ENCODE peak calls at places on chromosomes 4 and X, in six cellular contexts. N is HCT116, E is GM12878, B is K562, Q is HepG2, J is H1. T is an unnamed sample.

GRCh38 chr4:2075987-2076907 is 17.1 kb downstream of the NAT8L start:
- DNase-seq in N (no peak), E (no peak), B (no peak), Q (peak; percentile 48), J (no peak), T (no peak)

GRCh38 chr4:130563185-130563890 is 1467.4 kb downstream of the C4orf33 start:
- DNase-seq in N (peak; percentile 66), E (no peak), B (no peak), Q (peak; percentile 8), J (peak; percentile 57), T (peak; percentile 34)

GRCh38 chr4:185811509-185812364 is at the start of gene SORBS2:
- DNase-seq in N (no peak), E (peak; percentile 56), B (no peak), Q (peak; percentile 81), J (no peak), T (peak; percentile 78)

GRCh38 chrX:10773318-10773717 is 152.9 kb upstream of the MID1 start:
- DNase-seq in N (no peak), E (no peak), B (no peak), Q (no peak), J (no peak), T (peak; percentile 11)

GRCh38 chrX:128699716-128700285 is 647.6 kb upstream of the ACTRT1 start:
- DNase-seq in N (no peak), E (no peak), B (no peak), Q (no peak), J (no peak), T (no peak)

GRCh38 chrX:133989491-133989890 is 4.1 kb upstream of the GPC3 start:
- DNase-seq in N (no peak), E (no peak), B (no peak), Q (peak; percentile 42), J (no peak), T (no peak)

GRCh38 chr4:108113229-108113628 is 55.5 kb downstream of the LEF1 start:
- DNase-seq in N (no peak), E (no peak), B (no peak), Q (no peak), J (no peak), T (no peak)

GRCh38 chr4:73309211-73309610 is 50.6 kb upstream of the ANKRD17 start:
- DNase-seq in N (no peak), E (no peak), B (no peak), Q (no peak), J (no peak), T (no peak)

GRCh38 chrX:69020316-69020715 is 144.9 kb downstream of the PJA1 start:
- DNase-seq in N (no peak), E (no peak), B (no peak), Q (no peak), J (no peak), T (no peak)

GRCh38 chr4:15244354-15244753 is 183.5 kb upstream of the C1QTNF7 start:
- DNase-seq in N (no peak), E (no peak), B (no peak), Q (no peak), J (no peak), T (no peak)

GRCh38 chr4:185283723-185284122 is 74.3 kb downstream of the SNX25 start:
- DNase-seq in N (no peak), E (no peak), B (no peak), Q (no peak), J (no peak), T (no peak)

GRCh38 chr4:139144911-139145551 is 32.0 kb downstream of the ELF2 start:
- DNase-seq in N (no peak), E (no peak), B (no peak), Q (no peak), J (no peak), T (no peak)

GRCh38 chr4:62457356-62457755 is 1257.2 kb downstream of the ADGRL3 start:
- DNase-seq in N (no peak), E (no peak), B (no peak), Q (no peak), J (no peak), T (no peak)

GRCh38 chr4:1502501-1502886 is 96.3 kb upstream of the NKX1-1 start:
- DNase-seq in N (no peak), E (no peak), B (no peak), Q (no peak), J (no peak), T (no peak)

GRCh38 chr4:174222266-174222872 is 61.1 kb downstream of the FBXO8 start:
- DNase-seq in N (peak; percentile 13), E (no peak), B (no peak), Q (peak; percentile 16), J (no peak), T (no peak)

GRCh38 chrX:101191217-101191750 is 28.3 kb upstream of the DRP2 start:
- DNase-seq in N (no peak), E (no peak), B (peak; percentile 68), Q (no peak), J (peak; percentile 15), T (peak; percentile 14)

GRCh38 chr4:65911720-65912119 is 241.4 kb upstream of the EPHA5 start:
- DNase-seq in N (no peak), E (no peak), B (no peak), Q (no peak), J (no peak), T (no peak)

GRCh38 chr4:7420661-7421040 is 14.1 kb downstream of the PSAPL1 start:
- DNase-seq in N (no peak), E (no peak), B (no peak), Q (no peak), J (no peak), T (no peak)

GRCh38 chr4:40196724-40197281 is at the start of gene RHOH:
- DNase-seq in N (no peak), E (no peak), B (no peak), Q (no peak), J (no peak), T (no peak)

GRCh38 chr4:169975131-169975836 is 50.9 kb downstream of the MFAP3L start:
- DNase-seq in N (no peak), E (no peak), B (no peak), Q (no peak), J (no peak), T (no peak)

GRCh38 chr4:167000141-167000852 is 234.0 kb downstream of the SPOCK3 start:
- DNase-seq in N (peak; percentile 21), E (no peak), B (no peak), Q (no peak), J (no peak), T (no peak)

GRCh38 chr4:3661989-3662388 is 104.2 kb upstream of the ADRA2C start:
- DNase-seq in N (no peak), E (no peak), B (no peak), Q (no peak), J (no peak), T (no peak)

GRCh38 chr4:101232074-101232776 is 115.1 kb downstream of the PPP3CA start:
- DNase-seq in N (no peak), E (no peak), B (no peak), Q (no peak), J (no peak), T (no peak)

GRCh38 chrX:6640727-6641126 is 105.8 kb upstream of the VCX3A start:
- DNase-seq in N (no peak), E (no peak), B (no peak), Q (no peak), J (no peak), T (no peak)

GRCh38 chrX:115892787-115893671 is 277.5 kb upstream of the AGTR2 start:
- DNase-seq in N (peak; percentile 40), E (peak; percentile 73), B (peak; percentile 44), Q (peak; percentile 73), J (no peak), T (peak; percentile 70)
- TF ChIP-seq JUND in N (no peak), E (no peak), B (no peak), Q (no peak), J (no peak), T (no peak)

GRCh38 chr4:10101559-10102192 is 14.9 kb downstream of the WDR1 start:
- DNase-seq in N (no peak), E (no peak), B (no peak), Q (no peak), J (no peak), T (no peak)

GRCh38 chr4:10098770-10099139 is 17.8 kb downstream of the WDR1 start:
- DNase-seq in N (peak; percentile 41), E (no peak), B (no peak), Q (no peak), J (no peak), T (no peak)

GRCh38 chr4:10102193-10102980 is 14.2 kb downstream of the WDR1 start:
- DNase-seq in N (no peak), E (no peak), B (no peak), Q (no peak), J (no peak), T (no peak)

GRCh38 chr4:10099521-10100325 is 16.9 kb downstream of the WDR1 start:
- DNase-seq in N (no peak), E (no peak), B (no peak), Q (no peak), J (no peak), T (no peak)

DNA sequence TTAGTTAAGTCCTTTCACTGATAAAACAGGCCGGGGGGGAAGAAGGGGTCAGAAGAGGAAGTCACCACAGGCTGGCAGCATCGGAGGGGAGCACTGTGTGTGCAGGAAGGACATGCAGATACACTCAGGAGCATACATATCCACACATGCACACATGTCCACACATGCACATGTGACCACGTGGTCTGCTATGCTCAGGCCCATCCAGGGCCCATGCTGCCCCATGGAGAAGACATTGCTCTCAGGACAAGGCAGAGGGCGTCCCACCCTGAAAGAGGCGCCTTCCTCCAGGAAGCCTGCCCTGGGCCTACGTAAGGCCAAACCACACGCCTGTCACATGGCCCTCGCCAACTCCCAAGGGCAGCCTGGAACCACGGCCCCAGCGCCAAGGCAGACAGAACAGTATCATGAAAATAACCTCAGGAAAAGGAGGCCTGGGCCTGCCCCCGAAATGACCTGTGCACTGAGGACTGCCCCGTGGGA is 15.8 kb downstream of the WDR1 start:
- DNase-seq in N (no peak), E (no peak), B (no peak), Q (no peak), J (no peak), T (no peak)
- TF ChIP-seq POLR2AphosphoS5 in N (no peak), E (peak; percentile 55), B (peak; percentile 35), Q (no peak), J (peak; percentile 66), T (no peak)

GRCh38 chrX:47643926-47644325 is 6.4 kb downstream of the ELK1 start:
- DNase-seq in N (no peak), E (no peak), B (no peak), Q (no peak), J (no peak), T (no peak)
- TF ChIP-seq JUND in N (no peak), E (no peak), B (no peak), Q (no peak), J (no peak), T (no peak)

GRCh38 chr4:20351360-20352171 is 99.9 kb downstream of the SLIT2 start:
- DNase-seq in N (no peak), E (no peak), B (no peak), Q (no peak), J (no peak), T (no peak)
- TF ChIP-seq POLR2AphosphoS5 in N (no peak), E (no peak), B (no peak), Q (no peak), J (no peak), T (no peak)

GRCh38 chrX:118968031-118968430 is 6.4 kb upstream of the LONRF3 start:
- DNase-seq in N (no peak), E (no peak), B (no peak), Q (no peak), J (no peak), T (no peak)
- TF ChIP-seq JUND in N (no peak), E (no peak), B (no peak), Q (no peak), J (no peak), T (no peak)